ENCODE peak calls at places on chromosome 20, in ten cellular contexts. V, X, Y, R, C, E, J, L, S and T are unnamed samples.

GRCh38 chr20:59004763-59005522 is 2.1 kb downstream of the CTSZ start:
- DNase-seq in V (no peak), L (no peak), C (no peak), J (no peak), E (peak; percentile 73), S (no peak), X (peak; percentile 87), R (no peak), Y (peak; percentile 63), T (peak; percentile 84)

GRCh38 chr20:31988430-31989015 is 20.6 kb downstream of the XKR7 start:
- DNase-seq in V (no peak), R (no peak), Y (no peak), X (no peak), L (no peak), S (no peak), E (no peak), J (peak; percentile 35), C (no peak), T (no peak)

GRCh38 chr20:41119593-41120561 is 17.5 kb upstream of the PLCG1 start:
- DNase-seq in S (no peak), R (no peak), E (no peak), C (no peak), X (no peak), J (no peak), L (no peak), V (no peak), Y (no peak), T (no peak)

GRCh38 chr20:57190536-57191265 is 75.7 kb downstream of the BMP7 start:
- DNase-seq in Y (peak; percentile 79), L (peak; percentile 46), R (no peak), X (no peak), J (peak; percentile 33), C (no peak), E (no peak), V (peak; percentile 31), S (no peak), T (no peak)

GRCh38 chr20:50799176-50799889 is 4.5 kb downstream of the BCAS4 start:
- DNase-seq in C (no peak), V (no peak), S (no peak), E (no peak), J (no peak), L (no peak), Y (no peak), X (peak; percentile 35), R (no peak), T (no peak)

GRCh38 chr20:11219192-11219591 is 545.4 kb upstream of the JAG1 start:
- DNase-seq in X (no peak), L (no peak), R (no peak), S (no peak), V (no peak), E (no peak), Y (no peak), J (no peak), C (no peak), T (no peak)

GRCh38 chr20:58439974-58440767 is 51.1 kb downstream of the VAPB start:
- DNase-seq in S (no peak), V (no peak), L (no peak), J (no peak), X (no peak), C (no peak), R (no peak), Y (no peak), E (no peak), T (no peak)

GRCh38 chr20:219290-220115 is 7.6 kb upstream of the DEFB129 start:
- DNase-seq in V (peak; percentile 5), R (peak; percentile 6), J (peak; percentile 49), L (peak; percentile 20), E (no peak), S (no peak), C (no peak), Y (peak; percentile 58), X (no peak), T (no peak)

GRCh38 chr20:46954490-46955038 is 59.9 kb downstream of the EYA2 start:
- DNase-seq in X (no peak), C (no peak), S (no peak), Y (peak; percentile 35), L (peak; percentile 89), E (no peak), J (peak; percentile 94), V (peak; percentile 99), R (no peak), T (no peak)

GRCh38 chr20:46350201-46350985 is 42.1 kb upstream of the CDH22 start:
- DNase-seq in X (no peak), C (no peak), V (peak; percentile 80), J (peak; percentile 62), S (no peak), Y (peak; percentile 86), E (no peak), L (peak; percentile 93), R (no peak), T (no peak)

GRCh38 chr20:12970372-12970821 is 38.4 kb upstream of the SPTLC3 start:
- DNase-seq in L (peak; percentile 60), Y (peak; percentile 53), C (no peak), J (peak; percentile 63), R (peak; percentile 39), X (no peak), S (no peak), V (no peak), E (no peak), T (peak; percentile 35)

GRCh38 chr20:58889334-58890072 is 37.0 kb downstream of the GNAS start:
- DNase-seq in X (peak; percentile 54), R (peak; percentile 39), Y (peak; percentile 34), C (no peak), S (no peak), V (no peak), L (no peak), J (no peak), E (no peak), T (no peak)

GRCh38 chr20:42923348-42923918 is 266.3 kb downstream of the PTPRT start:
- DNase-seq in C (no peak), V (no peak), R (no peak), L (no peak), J (no peak), S (no peak), X (no peak), E (no peak), Y (no peak), T (no peak)

GRCh38 chr20:44720617-44720993 is 5.4 kb downstream of the CCN5 start:
- DNase-seq in R (no peak), C (peak; percentile 53), X (peak; percentile 43), V (peak; percentile 87), S (no peak), L (peak; percentile 71), Y (no peak), J (peak; percentile 97), E (no peak), T (no peak)

GRCh38 chr20:36538026-36538764 is 3.1 kb upstream of the MYL9 start:
- DNase-seq in C (no peak), J (no peak), X (no peak), S (no peak), Y (no peak), V (no peak), R (no peak), L (peak; percentile 41), E (no peak), T (no peak)
- TF ChIP-seq CTCF in C (no peak), J (no peak), X (no peak), S (no peak), Y (no peak), V (no peak), R (no peak), L (no peak), E (no peak), T (no peak)

GRCh38 chr20:23178806-23179205 is 92.7 kb upstream of the CD93 start:
- DNase-seq in J (no peak), S (no peak), R (no peak), E (no peak), C (no peak), V (no peak), Y (peak; percentile 51), X (no peak), L (no peak), T (no peak)
- TF ChIP-seq CTCF in J (no peak), S (no peak), R (peak; percentile 12), E (no peak), C (no peak), V (peak; percentile 9), Y (peak; percentile 32), X (peak; percentile 52), L (no peak), T (no peak)

DNA sequence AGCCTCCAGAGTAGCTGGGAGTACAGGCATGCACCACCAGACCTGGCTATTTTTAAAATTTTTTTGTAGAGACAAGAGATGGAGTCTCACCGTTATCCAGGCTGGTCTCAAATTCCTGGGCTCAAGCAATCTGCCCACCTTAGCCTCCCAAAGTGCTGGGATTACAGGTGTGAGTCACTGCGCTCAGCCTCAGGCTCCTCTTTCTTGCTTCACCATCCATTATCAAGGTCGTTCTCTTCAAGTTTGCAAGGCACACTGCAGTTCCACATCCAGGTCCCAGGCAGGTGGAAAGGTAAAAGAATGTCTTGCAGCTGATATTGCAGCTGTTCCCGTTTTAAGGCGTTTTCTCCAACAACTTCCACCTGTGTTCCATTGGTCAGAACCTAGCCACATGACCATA is 51.9 kb downstream of the PCNA start:
- DNase-seq in L (no peak), C (no peak), R (no peak), X (no peak), J (no peak), Y (no peak), S (no peak), V (no peak), E (no peak), T (no peak)
- TF ChIP-seq CTCF in L (no peak), C (no peak), R (no peak), X (no peak), J (no peak), Y (no peak), S (no peak), V (no peak), E (no peak), T (no peak)

GRCh38 chr20:49404461-49404860 is 78.0 kb downstream of the KCNB1 start:
- DNase-seq in S (no peak), E (no peak), L (no peak), V (no peak), Y (no peak), R (no peak), J (no peak), C (no peak), X (no peak), T (no peak)

GRCh38 chr20:49405062-49405683 is 77.3 kb downstream of the KCNB1 start:
- DNase-seq in R (no peak), V (no peak), J (no peak), C (no peak), S (no peak), X (no peak), E (no peak), Y (no peak), L (no peak), T (no peak)

GRCh38 chr20:49406666-49407065 is 75.8 kb downstream of the KCNB1 start:
- DNase-seq in Y (no peak), X (no peak), L (no peak), S (no peak), R (no peak), C (no peak), E (no peak), V (no peak), J (no peak), T (no peak)

GRCh38 chr20:49403911-49404310 is 78.6 kb downstream of the KCNB1 start:
- DNase-seq in X (no peak), C (no peak), R (no peak), V (no peak), E (no peak), L (no peak), Y (no peak), J (no peak), S (no peak), T (no peak)

DNA sequence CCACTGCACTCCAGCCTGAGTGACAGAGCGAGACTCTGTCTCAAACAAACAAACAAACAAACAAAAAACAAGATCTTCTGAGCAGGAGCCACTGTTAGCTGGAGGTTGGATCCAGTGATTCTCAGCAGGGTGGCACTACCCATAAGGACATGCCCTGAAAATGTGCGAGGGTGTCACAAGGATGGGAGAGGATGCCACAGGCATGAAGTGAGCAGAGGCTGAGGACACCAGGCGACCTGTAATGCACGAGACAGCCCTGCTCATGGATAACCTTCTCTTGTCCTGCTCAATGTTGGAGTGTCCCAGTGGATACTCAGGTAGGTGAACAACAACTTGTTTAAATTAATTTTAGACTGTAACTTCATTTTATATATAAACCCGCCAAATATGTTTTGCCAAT is 76.8 kb downstream of the KCNB1 start:
- DNase-seq in L (no peak), J (no peak), C (no peak), X (no peak), V (no peak), S (no peak), R (no peak), E (no peak), Y (no peak), T (no peak)
- TF ChIP-seq CTCF in L (no peak), J (no peak), C (no peak), X (no peak), V (no peak), S (no peak), R (no peak), E (no peak), Y (no peak), T (no peak)